ENCODE peak calls at places on chromosomes 12 and 14, in ten cellular contexts. N, A, C, T, F, W, D, L, Z and V are unnamed samples.

GRCh38 chr12:64701283-64701682 is 57.9 kb downstream of the GNS start:
- DNase-seq in F (no peak), Z (no peak), L (no peak), C (no peak), T (no peak), W (no peak), A (no peak), D (no peak), N (no peak), V (no peak)

GRCh38 chr14:77230914-77231313 is 40.1 kb downstream of the NGB start:
- DNase-seq in L (no peak), T (no peak), N (no peak), D (no peak), Z (no peak), A (no peak), C (no peak), W (no peak), F (no peak), V (no peak)

GRCh38 chr12:111788178-111788654 is 21.5 kb downstream of the ALDH2 start:
- DNase-seq in Z (no peak), N (peak), A (peak), F (no peak), T (no peak), W (no peak), L (no peak), C (no peak), D (no peak), V (no peak)

GRCh38 chr12:32893458-32893857 is 3.1 kb downstream of the PKP2 start:
- DNase-seq in C (no peak), A (no peak), F (no peak), Z (no peak), L (no peak), W (no peak), N (peak), D (no peak), T (no peak), V (no peak)

GRCh38 chr12:122363782-122364181 is 58.7 kb downstream of the CLIP1 start:
- DNase-seq in A (no peak), L (no peak), T (no peak), W (no peak), C (no peak), F (no peak), Z (no peak), N (peak), D (no peak), V (no peak)

GRCh38 chr14:60064491-60065072 is 27.1 kb upstream of the PCNX4 start:
- DNase-seq in A (peak), F (no peak), L (no peak), W (peak), Z (no peak), N (peak), D (peak), T (no peak), C (peak), V (no peak)

GRCh38 chr12:123540899-123541662 is 7.6 kb upstream of the RILPL1 start:
- DNase-seq in D (no peak), T (no peak), L (no peak), W (no peak), F (no peak), A (no peak), Z (no peak), N (no peak), C (no peak), V (no peak)

GRCh38 chr12:92552412-92553108 is 150.2 kb upstream of the PLEKHG7 start:
- DNase-seq in N (peak), F (no peak), A (no peak), C (no peak), D (no peak), L (no peak), Z (no peak), T (no peak), W (no peak), V (no peak)

GRCh38 chr14:90815817-90816662 is at the start of gene TTC7B:
- DNase-seq in W (peak), Z (no peak), L (no peak), F (no peak), A (peak), C (no peak), D (peak), T (no peak), N (peak), V (no peak)